ENCODE peak calls at places on chromosome 1, in eight cellular contexts. H, Y, X, K, N, R, W and C are unnamed samples.

GRCh38 chr1:156241926-156242325 is at the start of gene BGLAP:
- DNase-seq in H (no peak), W (no peak), N (no peak), R (no peak), Y (no peak), K (no peak), X (peak; percentile 53), C (no peak)

GRCh38 chr1:94962745-94963265 is 35.9 kb upstream of the CNN3 start:
- DNase-seq in K (peak; percentile 49), Y (peak; percentile 60), R (no peak), N (peak; percentile 48), X (no peak), W (no peak), H (peak; percentile 41), C (peak; percentile 54)

GRCh38 chr1:24704411-24705259 is 40.6 kb upstream of the CLIC4 start:
- DNase-seq in Y (peak; percentile 46), X (no peak), W (peak; percentile 68), K (peak; percentile 93), N (no peak), R (no peak), H (peak; percentile 90), C (no peak)

GRCh38 chr1:177246710-177247588 is 76.2 kb downstream of the BRINP2 start:
- DNase-seq in N (no peak), R (no peak), W (no peak), H (peak; percentile 8), X (no peak), Y (no peak), K (no peak), C (no peak)

GRCh38 chr1:170198584-170198983 is 52.8 kb downstream of the NTMT2 start:
- DNase-seq in H (no peak), X (no peak), R (no peak), N (no peak), K (no peak), W (no peak), Y (no peak), C (no peak)

GRCh38 chr1:77899647-77900320 is 11.4 kb downstream of the NEXN start:
- DNase-seq in Y (no peak), H (no peak), X (no peak), W (no peak), N (no peak), K (peak; percentile 22), R (no peak), C (no peak)

GRCh38 chr1:206864939-206865671 is at the start of gene IL20:
- DNase-seq in H (peak; percentile 57), W (peak; percentile 76), Y (peak; percentile 65), R (peak; percentile 89), K (peak; percentile 80), N (peak; percentile 62), X (peak; percentile 89), C (peak; percentile 69)

GRCh38 chr1:154430903-154431302 is 25.8 kb downstream of the IL6R start:
- DNase-seq in R (no peak), H (no peak), W (no peak), N (no peak), Y (no peak), K (no peak), X (no peak), C (no peak)

GRCh38 chr1:3609769-3610157 is 1.5 kb downstream of the MEGF6 start:
- DNase-seq in K (no peak), R (no peak), W (no peak), Y (no peak), X (no peak), H (no peak), N (no peak), C (no peak)

GRCh38 chr1:108951242-108951641 is 12.0 kb downstream of the CLCC1 start:
- DNase-seq in Y (no peak), X (no peak), H (no peak), R (no peak), K (no peak), W (no peak), N (no peak), C (no peak)

GRCh38 chr1:216606047-216606637 is 117.1 kb downstream of the ESRRG start:
- DNase-seq in Y (no peak), K (no peak), N (no peak), X (no peak), R (no peak), H (no peak), W (no peak), C (no peak)

GRCh38 chr1:62823556-62823955 is 39.6 kb downstream of the ATG4C start:
- DNase-seq in R (no peak), H (peak; percentile 22), Y (no peak), K (peak; percentile 38), W (no peak), N (no peak), X (no peak), C (no peak)

GRCh38 chr1:155514582-155515187 is 47.9 kb downstream of the ASH1L start:
- DNase-seq in K (no peak), Y (no peak), N (no peak), X (no peak), R (no peak), H (no peak), W (no peak), C (no peak)

GRCh38 chr1:2350911-2351655 is 40.3 kb downstream of the MORN1 start:
- DNase-seq in X (peak; percentile 74), N (no peak), Y (peak; percentile 28), H (no peak), K (no peak), W (no peak), R (no peak), C (no peak)

GRCh38 chr1:59128784-59129227 is 168.1 kb upstream of the FGGY start:
- DNase-seq in R (no peak), X (no peak), K (peak; percentile 44), H (peak; percentile 68), W (no peak), Y (no peak), N (no peak), C (no peak)

GRCh38 chr1:114040273-114041043 is 61.2 kb downstream of the OLFML3 start:
- DNase-seq in W (no peak), H (no peak), K (no peak), Y (no peak), R (no peak), X (no peak), N (no peak), C (no peak)

GRCh38 chr1:178628637-178629548 is 96.2 kb upstream of the RALGPS2 start:
- DNase-seq in X (no peak), K (peak; percentile 83), H (peak; percentile 64), Y (no peak), W (no peak), N (no peak), R (no peak), C (no peak)

GRCh38 chr1:167663002-167663772 is 33.2 kb downstream of the RCSD1 start:
- DNase-seq in R (no peak), H (peak; percentile 6), X (no peak), Y (peak; percentile 43), N (peak; percentile 52), W (peak; percentile 49), K (peak; percentile 47), C (peak; percentile 51)

GRCh38 chr1:184373155-184373554 is 13.7 kb upstream of the C1orf21 start:
- DNase-seq in K (no peak), N (no peak), H (no peak), W (no peak), X (no peak), R (no peak), Y (no peak), C (no peak)

GRCh38 chr1:243926803-243927245 is 76.8 kb upstream of the AKT3 start:
- DNase-seq in W (peak; percentile 77), Y (no peak), H (peak; percentile 96), R (no peak), N (no peak), X (no peak), K (peak; percentile 96), C (no peak)

GRCh38 chr1:110130113-110130591 is 17.9 kb downstream of the UBL4B start:
- DNase-seq in R (no peak), X (no peak), N (no peak), K (no peak), H (no peak), Y (no peak), W (no peak), C (no peak)
- TF ChIP-seq CTCF in R (no peak), X (no peak), N (no peak), K (no peak), H (no peak), Y (no peak), W (no peak), C (no peak)

GRCh38 chr1:23367791-23368561 is 1.7 kb downstream of the ZNF436 start:
- DNase-seq in N (peak; percentile 99), R (peak; percentile 98), K (peak; percentile 99), H (peak; percentile 99), W (peak; percentile 98), X (peak; percentile 98), Y (peak; percentile 98), C (peak; percentile 100)
- TF ChIP-seq CTCF in N (no peak), R (no peak), K (no peak), H (no peak), W (no peak), X (no peak), Y (no peak), C (no peak)

DNA sequence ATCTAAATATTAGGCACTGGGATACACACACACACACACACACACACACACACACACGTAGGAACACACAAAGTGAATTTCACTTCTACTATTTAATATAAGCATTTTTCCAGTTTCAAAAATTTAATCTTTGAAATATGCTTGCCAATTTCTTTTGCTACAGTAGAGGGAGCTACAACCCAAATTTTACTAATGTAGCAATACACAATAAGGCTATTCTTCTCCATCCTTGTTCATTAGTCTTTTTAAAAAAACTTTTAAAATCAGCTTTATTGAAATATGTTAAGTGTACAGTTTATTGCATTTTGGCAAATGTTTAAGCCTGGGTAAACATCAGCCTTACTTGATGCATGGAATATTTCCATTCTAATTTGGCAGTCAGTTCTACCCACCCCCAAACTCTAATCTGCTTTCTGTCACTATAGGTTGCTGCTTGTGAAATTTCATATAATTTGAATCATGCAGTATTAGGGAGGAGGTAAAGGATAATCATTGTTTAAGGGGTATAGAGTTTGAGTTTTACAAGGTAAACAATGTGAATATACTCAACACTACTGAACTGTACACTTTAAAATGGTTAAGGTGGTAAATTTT is 93.0 kb upstream of the TENT5C start:
- DNase-seq in K (peak; percentile 40), R (no peak), X (no peak), H (peak; percentile 35), W (peak; percentile 1), N (no peak), Y (no peak), C (no peak)
- TF ChIP-seq CTCF in K (peak; percentile 84), R (peak; percentile 36), X (peak; percentile 40), H (peak; percentile 57), W (peak; percentile 63), N (peak; percentile 32), Y (no peak), C (peak; percentile 51)

DNA sequence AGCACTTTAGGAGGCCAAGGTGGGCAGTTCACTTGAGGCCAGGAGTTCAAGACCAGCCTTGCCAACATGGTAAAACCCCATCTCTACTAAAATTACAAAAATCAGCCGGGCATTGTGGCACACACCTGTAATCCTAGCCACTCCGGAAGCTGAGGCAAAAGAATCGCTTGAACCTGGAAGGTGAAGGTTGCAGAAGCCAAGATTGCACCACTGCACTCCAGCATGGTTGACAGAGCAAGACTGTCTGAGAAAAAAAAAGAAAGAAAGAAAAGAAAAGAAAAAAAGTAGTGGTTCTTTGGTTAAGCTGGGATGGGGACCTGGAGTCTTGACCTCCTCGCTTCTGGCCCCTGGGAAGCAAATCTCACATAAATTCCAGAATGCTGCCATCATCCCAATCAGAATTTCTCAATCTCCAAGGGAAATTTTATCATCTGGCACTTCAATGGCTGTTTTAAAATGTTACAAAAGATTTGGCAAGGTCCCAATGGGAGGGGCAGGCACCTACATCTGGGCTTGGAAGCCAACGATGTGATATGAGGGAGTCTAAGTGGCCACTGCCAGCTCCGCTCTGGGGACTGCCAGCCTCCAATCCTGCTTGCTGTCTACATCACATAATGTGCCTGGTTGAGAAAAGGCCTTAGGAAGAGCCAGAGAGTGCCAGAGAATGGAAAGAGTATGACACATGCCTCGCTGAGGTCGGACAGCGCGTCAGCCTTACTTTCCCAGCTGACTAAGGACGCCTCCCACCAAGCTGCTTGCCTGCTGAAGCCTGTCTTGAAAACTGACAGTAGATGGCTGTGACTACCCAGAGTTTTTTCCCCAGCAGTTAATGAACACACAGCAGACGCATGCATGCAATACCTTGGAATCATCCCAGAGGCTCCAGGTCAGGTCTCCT is 42.1 kb upstream of the SRP9 start:
- DNase-seq in H (peak; percentile 97), R (peak; percentile 67), Y (peak; percentile 66), K (peak; percentile 98), W (peak; percentile 93), N (no peak), X (no peak), C (no peak)
- TF ChIP-seq CTCF in H (peak; percentile 14), R (no peak), Y (no peak), K (peak; percentile 34), W (peak; percentile 14), N (no peak), X (no peak), C (no peak)